ENCODE peak calls at places on chromosomes 11 and 22, in seven cellular contexts. One of them, this sample, is unnamed.

GRCh38 chr11:102237096-102237735 is 80.1 kb upstream of the BIRC3 start:
- DNase-seq in HFF-Myc: no peak
- DNase-seq in thoracic aorta: no peak
- DNase-seq in left lung: no peak
- DNase-seq in foreskin fibroblast: no peak
- DNase-seq in A549: no peak
- DNase-seq in cardiac fibroblast: peak
- DNase-seq in this sample: peak

GRCh38 chr22:29621761-29622526 is 18.5 kb downstream of the NF2 start:
- DNase-seq in HFF-Myc: peak
- DNase-seq in thoracic aorta: no peak
- DNase-seq in left lung: no peak
- DNase-seq in foreskin fibroblast: peak
- DNase-seq in A549: peak
- DNase-seq in cardiac fibroblast: peak
- DNase-seq in this sample: peak

GRCh38 chr11:120964857-120965256 is 59.0 kb upstream of the TBCEL start:
- DNase-seq in HFF-Myc: no peak
- DNase-seq in thoracic aorta: no peak
- DNase-seq in left lung: no peak
- DNase-seq in foreskin fibroblast: peak
- DNase-seq in A549: no peak
- DNase-seq in cardiac fibroblast: peak
- DNase-seq in this sample: peak

GRCh38 chr11:34358258-34358665 is 452 bp upstream of the ABTB2 start:
- DNase-seq in HFF-Myc: no peak
- DNase-seq in thoracic aorta: peak
- DNase-seq in left lung: peak
- DNase-seq in foreskin fibroblast: no peak
- DNase-seq in A549: peak
- DNase-seq in cardiac fibroblast: peak
- DNase-seq in this sample: peak

GRCh38 chr11:62399868-62400245 is 19.0 kb upstream of the SCGB1A1 start:
- DNase-seq in HFF-Myc: no peak
- DNase-seq in thoracic aorta: no peak
- DNase-seq in left lung: no peak
- DNase-seq in foreskin fibroblast: no peak
- DNase-seq in A549: no peak
- DNase-seq in cardiac fibroblast: no peak
- DNase-seq in this sample: no peak

GRCh38 chr22:26579331-26579886 is 10.5 kb downstream of the TPST2 start:
- DNase-seq in HFF-Myc: no peak
- DNase-seq in thoracic aorta: no peak
- DNase-seq in left lung: no peak
- DNase-seq in foreskin fibroblast: no peak
- DNase-seq in A549: no peak
- DNase-seq in cardiac fibroblast: no peak
- DNase-seq in this sample: no peak

GRCh38 chr22:46966495-46966845 is 204.0 kb downstream of the TBC1D22A start:
- DNase-seq in HFF-Myc: no peak
- DNase-seq in thoracic aorta: no peak
- DNase-seq in left lung: no peak
- DNase-seq in foreskin fibroblast: no peak
- DNase-seq in A549: no peak
- DNase-seq in cardiac fibroblast: no peak
- DNase-seq in this sample: no peak

GRCh38 chr11:122186439-122187080 is 70.5 kb upstream of the BLID start:
- DNase-seq in HFF-Myc: peak
- DNase-seq in thoracic aorta: no peak
- DNase-seq in left lung: no peak
- DNase-seq in foreskin fibroblast: peak
- DNase-seq in A549: no peak
- DNase-seq in cardiac fibroblast: peak
- DNase-seq in this sample: peak

GRCh38 chr11:124875943-124876817 is 10.9 kb downstream of the ROBO3 start:
- DNase-seq in HFF-Myc: peak
- DNase-seq in thoracic aorta: peak
- DNase-seq in left lung: peak
- DNase-seq in foreskin fibroblast: peak
- DNase-seq in A549: peak
- DNase-seq in cardiac fibroblast: peak
- DNase-seq in this sample: peak

GRCh38 chr22:39301926-39302325 is 17.5 kb downstream of the RPL3 start:
- DNase-seq in HFF-Myc: no peak
- DNase-seq in thoracic aorta: no peak
- DNase-seq in left lung: no peak
- DNase-seq in foreskin fibroblast: no peak
- DNase-seq in A549: no peak
- DNase-seq in cardiac fibroblast: no peak
- DNase-seq in this sample: no peak

GRCh38 chr11:17564687-17565042 is 17.6 kb downstream of the OTOG start:
- DNase-seq in HFF-Myc: no peak
- DNase-seq in thoracic aorta: no peak
- DNase-seq in left lung: no peak
- DNase-seq in foreskin fibroblast: no peak
- DNase-seq in A549: no peak
- DNase-seq in cardiac fibroblast: no peak
- DNase-seq in this sample: no peak

GRCh38 chr11:22041039-22041438 is 151.8 kb upstream of the ANO5 start:
- DNase-seq in HFF-Myc: no peak
- DNase-seq in thoracic aorta: no peak
- DNase-seq in left lung: no peak
- DNase-seq in foreskin fibroblast: no peak
- DNase-seq in A549: no peak
- DNase-seq in cardiac fibroblast: no peak
- DNase-seq in this sample: no peak

GRCh38 chr11:47433157-47433556 is 6.9 kb upstream of the PSMC3 start:
- DNase-seq in HFF-Myc: no peak
- DNase-seq in thoracic aorta: no peak
- DNase-seq in left lung: no peak
- DNase-seq in foreskin fibroblast: no peak
- DNase-seq in A549: no peak
- DNase-seq in cardiac fibroblast: no peak
- DNase-seq in this sample: no peak

GRCh38 chr11:74902342-74902741 is 46.5 kb downstream of the XRRA1 start:
- DNase-seq in HFF-Myc: no peak
- DNase-seq in thoracic aorta: no peak
- DNase-seq in left lung: no peak
- DNase-seq in foreskin fibroblast: no peak
- DNase-seq in A549: no peak
- DNase-seq in cardiac fibroblast: no peak
- DNase-seq in this sample: no peak

GRCh38 chr22:22156716-22157499 is 87.7 kb upstream of the VPREB1 start:
- DNase-seq in HFF-Myc: peak
- DNase-seq in thoracic aorta: no peak
- DNase-seq in left lung: no peak
- DNase-seq in foreskin fibroblast: peak
- DNase-seq in A549: peak
- DNase-seq in cardiac fibroblast: peak
- DNase-seq in this sample: peak

GRCh38 chr11:126111458-126112116 is 48.9 kb upstream of the CDON start:
- DNase-seq in HFF-Myc: no peak
- DNase-seq in thoracic aorta: no peak
- DNase-seq in left lung: no peak
- DNase-seq in foreskin fibroblast: no peak
- DNase-seq in A549: no peak
- DNase-seq in cardiac fibroblast: no peak
- DNase-seq in this sample: no peak

GRCh38 chr11:12674936-12675696 is 895 bp downstream of the TEAD1 start:
- DNase-seq in HFF-Myc: no peak
- DNase-seq in thoracic aorta: no peak
- DNase-seq in left lung: no peak
- DNase-seq in foreskin fibroblast: no peak
- DNase-seq in A549: no peak
- DNase-seq in cardiac fibroblast: peak
- DNase-seq in this sample: no peak

GRCh38 chr22:45587638-45588481 is 83.8 kb upstream of the ATXN10 start:
- DNase-seq in HFF-Myc: no peak
- DNase-seq in thoracic aorta: no peak
- DNase-seq in left lung: no peak
- DNase-seq in foreskin fibroblast: no peak
- DNase-seq in A549: no peak
- DNase-seq in cardiac fibroblast: no peak
- DNase-seq in this sample: peak

DNA sequence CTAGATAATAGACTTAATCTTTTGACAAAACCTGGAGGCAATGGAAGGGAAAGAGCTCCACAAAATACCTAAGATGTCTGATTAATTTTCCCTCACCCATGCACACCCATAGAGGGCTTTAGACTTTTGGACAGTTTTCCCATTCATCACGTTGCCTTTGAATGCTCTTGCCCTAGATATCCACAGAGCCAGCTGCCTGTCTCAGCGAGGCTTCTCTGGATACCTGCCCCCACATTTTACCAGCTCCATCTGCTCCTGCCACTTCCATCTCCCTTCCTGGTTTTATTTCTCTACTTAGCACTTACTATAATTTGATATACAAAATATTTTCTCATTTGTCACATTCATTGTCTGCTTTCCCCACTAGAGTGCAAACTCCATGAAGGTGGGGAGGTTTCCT is 136.8 kb downstream of the FDX1 start:
- DNase-seq in HFF-Myc: no peak
- DNase-seq in thoracic aorta: no peak
- DNase-seq in left lung: no peak
- DNase-seq in foreskin fibroblast: no peak
- DNase-seq in A549: no peak
- DNase-seq in cardiac fibroblast: no peak
- DNase-seq in this sample: no peak
- H3K4me3 ChIP-seq in HFF-Myc: no peak
- H3K4me3 ChIP-seq in thoracic aorta: no peak
- H3K4me3 ChIP-seq in left lung: no peak
- H3K4me3 ChIP-seq in foreskin fibroblast: no peak
- H3K4me3 ChIP-seq in A549: no peak
- H3K4me3 ChIP-seq in cardiac fibroblast: no peak
- H3K4me3 ChIP-seq in this sample: no peak

DNA sequence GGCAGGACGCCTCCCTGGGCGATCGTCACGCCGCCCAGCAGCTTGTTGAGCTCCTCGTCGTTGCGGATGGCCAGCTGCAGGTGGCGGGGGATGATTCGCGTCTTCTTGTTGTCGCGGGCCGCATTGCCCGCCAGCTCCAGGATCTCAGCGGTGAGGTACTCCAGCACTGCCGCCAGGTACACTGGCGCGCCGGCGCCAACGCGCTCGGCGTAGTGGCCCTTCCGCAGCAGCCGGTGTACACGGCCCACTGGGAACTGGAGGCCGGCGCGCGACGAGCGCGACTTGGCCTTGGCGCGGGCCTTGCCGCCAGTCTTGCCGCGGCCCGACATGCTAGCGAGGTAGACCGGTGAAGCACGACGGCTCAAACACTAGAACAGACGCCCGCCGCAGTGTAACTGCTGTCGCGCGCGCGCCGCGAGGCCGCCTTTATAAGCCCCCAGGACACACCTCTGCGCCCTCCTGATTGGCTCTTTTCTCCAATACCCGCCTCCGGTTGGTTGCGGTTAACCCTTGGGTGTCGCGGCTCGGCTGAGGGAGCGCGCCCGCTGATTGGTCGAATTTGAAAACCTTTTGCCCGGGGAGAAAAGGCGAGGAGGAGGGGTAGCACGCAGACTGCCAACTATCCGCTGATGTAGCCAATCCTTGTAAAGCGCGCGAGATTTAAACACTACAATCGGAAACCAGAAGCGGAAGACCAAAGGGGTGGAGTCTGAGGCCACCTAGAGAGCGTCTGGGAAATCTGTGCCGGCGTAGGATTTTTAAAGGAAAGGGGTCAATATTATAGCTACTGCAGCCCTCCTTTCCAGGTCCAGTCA is 6.4 kb downstream of the DPAGT1 start:
- DNase-seq in HFF-Myc: peak
- DNase-seq in thoracic aorta: peak
- DNase-seq in left lung: peak
- DNase-seq in foreskin fibroblast: peak
- DNase-seq in A549: peak
- DNase-seq in cardiac fibroblast: peak
- DNase-seq in this sample: peak
- TF ChIP-seq CTCF in HFF-Myc: no peak
- TF ChIP-seq CTCF in thoracic aorta: no peak
- TF ChIP-seq CTCF in left lung: peak
- TF ChIP-seq CTCF in foreskin fibroblast: no peak
- TF ChIP-seq CTCF in A549: no peak
- TF ChIP-seq CTCF in cardiac fibroblast: no peak
- TF ChIP-seq CTCF in this sample: no peak

DNA sequence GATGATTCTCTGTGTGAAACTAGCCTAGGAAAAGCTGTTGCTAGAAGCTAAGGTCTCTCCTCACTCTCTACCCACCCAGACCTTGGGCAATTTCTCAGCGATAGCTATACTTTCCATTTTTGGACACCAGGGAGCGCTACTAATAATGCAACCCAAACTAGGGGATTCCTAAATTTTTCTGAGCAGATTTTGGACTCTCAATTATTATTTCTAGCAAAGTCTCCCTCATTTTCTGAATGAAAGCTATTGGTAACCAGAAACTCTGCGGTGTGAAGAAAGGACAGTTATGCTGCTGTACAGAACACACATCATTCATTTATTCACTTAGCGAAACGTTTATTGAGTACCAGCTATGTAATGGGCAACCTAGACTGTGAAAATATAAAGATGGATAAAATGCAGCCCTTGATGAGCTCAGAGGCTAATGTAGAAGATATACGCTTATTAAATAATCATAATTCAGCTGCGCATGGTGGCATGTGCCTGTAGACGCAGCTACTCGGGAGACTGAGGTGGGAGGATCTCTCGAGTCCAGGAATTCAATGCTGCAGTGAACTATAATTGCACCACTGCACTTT is 6.1 kb upstream of the STIM1 start:
- DNase-seq in HFF-Myc: no peak
- DNase-seq in thoracic aorta: no peak
- DNase-seq in left lung: no peak
- DNase-seq in foreskin fibroblast: peak
- DNase-seq in A549: peak
- DNase-seq in cardiac fibroblast: peak
- DNase-seq in this sample: peak
- H3K4me3 ChIP-seq in HFF-Myc: no peak
- H3K4me3 ChIP-seq in thoracic aorta: no peak
- H3K4me3 ChIP-seq in left lung: no peak
- H3K4me3 ChIP-seq in foreskin fibroblast: no peak
- H3K4me3 ChIP-seq in A549: no peak
- H3K4me3 ChIP-seq in cardiac fibroblast: no peak
- H3K4me3 ChIP-seq in this sample: no peak

GRCh38 chr11:65633390-65634139 is 4.3 kb upstream of the SIPA1 start:
- DNase-seq in HFF-Myc: no peak
- DNase-seq in thoracic aorta: no peak
- DNase-seq in left lung: no peak
- DNase-seq in foreskin fibroblast: no peak
- DNase-seq in A549: no peak
- DNase-seq in cardiac fibroblast: no peak
- DNase-seq in this sample: no peak

GRCh38 chr11:65625628-65626342 is 10.2 kb downstream of the PCNX3 start:
- DNase-seq in HFF-Myc: no peak
- DNase-seq in thoracic aorta: no peak
- DNase-seq in left lung: peak
- DNase-seq in foreskin fibroblast: no peak
- DNase-seq in A549: peak
- DNase-seq in cardiac fibroblast: peak
- DNase-seq in this sample: peak

GRCh38 chr11:65630215-65630614 is 7.7 kb upstream of the SIPA1 start:
- DNase-seq in HFF-Myc: no peak
- DNase-seq in thoracic aorta: no peak
- DNase-seq in left lung: no peak
- DNase-seq in foreskin fibroblast: no peak
- DNase-seq in A549: no peak
- DNase-seq in cardiac fibroblast: no peak
- DNase-seq in this sample: no peak

GRCh38 chr11:65627202-65627601 is 10.7 kb upstream of the SIPA1 start:
- DNase-seq in HFF-Myc: no peak
- DNase-seq in thoracic aorta: no peak
- DNase-seq in left lung: no peak
- DNase-seq in foreskin fibroblast: no peak
- DNase-seq in A549: no peak
- DNase-seq in cardiac fibroblast: no peak
- DNase-seq in this sample: no peak

GRCh38 chr11:65629579-65629978 is 8.3 kb upstream of the SIPA1 start:
- DNase-seq in HFF-Myc: no peak
- DNase-seq in thoracic aorta: no peak
- DNase-seq in left lung: no peak
- DNase-seq in foreskin fibroblast: no peak
- DNase-seq in A549: no peak
- DNase-seq in cardiac fibroblast: no peak
- DNase-seq in this sample: no peak
- TF ChIP-seq CTCF in HFF-Myc: no peak
- TF ChIP-seq CTCF in thoracic aorta: no peak
- TF ChIP-seq CTCF in left lung: no peak
- TF ChIP-seq CTCF in foreskin fibroblast: no peak
- TF ChIP-seq CTCF in A549: no peak
- TF ChIP-seq CTCF in cardiac fibroblast: no peak
- TF ChIP-seq CTCF in this sample: no peak

This sample was measured in fibroblast of mammary gland.